ENCODE peak calls at places on chromosomes 4 and X, in seven cellular contexts. One of them, this sample, is unnamed.

GRCh38 chrX:110847334-110847733 is 51.7 kb upstream of the CHRDL1 start:
- DNase-seq in left cardiac atrium: no peak
- DNase-seq in naive B cell: peak; percentile 29
- DNase-seq in activated CD8-positive, alpha-beta memory T cell treated with anti-CD3 and anti-CD28 coated beads for 48 hours: no peak
- DNase-seq in amygdala: no peak
- DNase-seq in non-pigmented ciliary epithelial cell: peak; percentile 24
- DNase-seq in NCI-H1092 treated with DMSO at 0.1 percent for 48 hours: peak; percentile 75
- DNase-seq in this sample: peak; percentile 19

GRCh38 chrX:139890991-139891700 is 41.7 kb downstream of the ATP11C start:
- DNase-seq in left cardiac atrium: no peak
- DNase-seq in naive B cell: no peak
- DNase-seq in activated CD8-positive, alpha-beta memory T cell treated with anti-CD3 and anti-CD28 coated beads for 48 hours: no peak
- DNase-seq in amygdala: no peak
- DNase-seq in non-pigmented ciliary epithelial cell: no peak
- DNase-seq in NCI-H1092 treated with DMSO at 0.1 percent for 48 hours: no peak
- DNase-seq in this sample: no peak

GRCh38 chr4:105350859-105351494 is 122.9 kb downstream of the PPA2 start:
- DNase-seq in left cardiac atrium: no peak
- DNase-seq in naive B cell: no peak
- DNase-seq in activated CD8-positive, alpha-beta memory T cell treated with anti-CD3 and anti-CD28 coated beads for 48 hours: no peak
- DNase-seq in amygdala: no peak
- DNase-seq in non-pigmented ciliary epithelial cell: peak; percentile 18
- DNase-seq in NCI-H1092 treated with DMSO at 0.1 percent for 48 hours: no peak
- DNase-seq in this sample: no peak

GRCh38 chrX:41027388-41027787 is 57.9 kb upstream of the USP9X start:
- DNase-seq in left cardiac atrium: no peak
- DNase-seq in naive B cell: no peak
- DNase-seq in activated CD8-positive, alpha-beta memory T cell treated with anti-CD3 and anti-CD28 coated beads for 48 hours: no peak
- DNase-seq in amygdala: no peak
- DNase-seq in non-pigmented ciliary epithelial cell: no peak
- DNase-seq in NCI-H1092 treated with DMSO at 0.1 percent for 48 hours: no peak
- DNase-seq in this sample: no peak

GRCh38 chrX:40146471-40147398 is 49.0 kb upstream of the BCOR start:
- DNase-seq in left cardiac atrium: no peak
- DNase-seq in naive B cell: peak; percentile 58
- DNase-seq in activated CD8-positive, alpha-beta memory T cell treated with anti-CD3 and anti-CD28 coated beads for 48 hours: no peak
- DNase-seq in amygdala: no peak
- DNase-seq in non-pigmented ciliary epithelial cell: no peak
- DNase-seq in NCI-H1092 treated with DMSO at 0.1 percent for 48 hours: peak; percentile 64
- DNase-seq in this sample: no peak

GRCh38 chr4:21514022-21514421 is 434.6 kb downstream of the KCNIP4 start:
- DNase-seq in left cardiac atrium: no peak
- DNase-seq in naive B cell: no peak
- DNase-seq in activated CD8-positive, alpha-beta memory T cell treated with anti-CD3 and anti-CD28 coated beads for 48 hours: no peak
- DNase-seq in amygdala: no peak
- DNase-seq in non-pigmented ciliary epithelial cell: no peak
- DNase-seq in NCI-H1092 treated with DMSO at 0.1 percent for 48 hours: no peak
- DNase-seq in this sample: no peak

GRCh38 chr4:25908491-25908901 is 5.5 kb upstream of the SMIM20 start:
- DNase-seq in left cardiac atrium: no peak
- DNase-seq in naive B cell: no peak
- DNase-seq in activated CD8-positive, alpha-beta memory T cell treated with anti-CD3 and anti-CD28 coated beads for 48 hours: no peak
- DNase-seq in amygdala: no peak
- DNase-seq in non-pigmented ciliary epithelial cell: peak; percentile 93
- DNase-seq in NCI-H1092 treated with DMSO at 0.1 percent for 48 hours: no peak
- DNase-seq in this sample: no peak

GRCh38 chr4:39472396-39472795 is 13.5 kb downstream of the LIAS start:
- DNase-seq in left cardiac atrium: no peak
- DNase-seq in naive B cell: no peak
- DNase-seq in activated CD8-positive, alpha-beta memory T cell treated with anti-CD3 and anti-CD28 coated beads for 48 hours: no peak
- DNase-seq in amygdala: no peak
- DNase-seq in non-pigmented ciliary epithelial cell: no peak
- DNase-seq in NCI-H1092 treated with DMSO at 0.1 percent for 48 hours: no peak
- DNase-seq in this sample: no peak

GRCh38 chr4:40264995-40265909 is 68.4 kb downstream of the RHOH start:
- DNase-seq in left cardiac atrium: no peak
- DNase-seq in naive B cell: no peak
- DNase-seq in activated CD8-positive, alpha-beta memory T cell treated with anti-CD3 and anti-CD28 coated beads for 48 hours: no peak
- DNase-seq in amygdala: no peak
- DNase-seq in non-pigmented ciliary epithelial cell: no peak
- DNase-seq in NCI-H1092 treated with DMSO at 0.1 percent for 48 hours: no peak
- DNase-seq in this sample: peak; percentile 54

GRCh38 chr4:147987252-147987651 is 255.4 kb downstream of the ARHGAP10 start:
- DNase-seq in left cardiac atrium: no peak
- DNase-seq in naive B cell: no peak
- DNase-seq in activated CD8-positive, alpha-beta memory T cell treated with anti-CD3 and anti-CD28 coated beads for 48 hours: no peak
- DNase-seq in amygdala: no peak
- DNase-seq in non-pigmented ciliary epithelial cell: no peak
- DNase-seq in NCI-H1092 treated with DMSO at 0.1 percent for 48 hours: no peak
- DNase-seq in this sample: no peak

GRCh38 chr4:40492747-40493146 is 136.9 kb downstream of the RBM47 start:
- DNase-seq in left cardiac atrium: no peak
- DNase-seq in naive B cell: no peak
- DNase-seq in activated CD8-positive, alpha-beta memory T cell treated with anti-CD3 and anti-CD28 coated beads for 48 hours: no peak
- DNase-seq in amygdala: no peak
- DNase-seq in non-pigmented ciliary epithelial cell: no peak
- DNase-seq in NCI-H1092 treated with DMSO at 0.1 percent for 48 hours: no peak
- DNase-seq in this sample: no peak

GRCh38 chrX:31851761-31852160 is 779.9 kb upstream of the FTHL17 start:
- DNase-seq in left cardiac atrium: no peak
- DNase-seq in naive B cell: no peak
- DNase-seq in activated CD8-positive, alpha-beta memory T cell treated with anti-CD3 and anti-CD28 coated beads for 48 hours: no peak
- DNase-seq in amygdala: no peak
- DNase-seq in non-pigmented ciliary epithelial cell: no peak
- DNase-seq in NCI-H1092 treated with DMSO at 0.1 percent for 48 hours: no peak
- DNase-seq in this sample: no peak

GRCh38 chr4:16289872-16290554 is 63.7 kb upstream of the TAPT1 start:
- DNase-seq in left cardiac atrium: no peak
- DNase-seq in naive B cell: peak; percentile 3
- DNase-seq in activated CD8-positive, alpha-beta memory T cell treated with anti-CD3 and anti-CD28 coated beads for 48 hours: no peak
- DNase-seq in amygdala: no peak
- DNase-seq in non-pigmented ciliary epithelial cell: peak; percentile 3
- DNase-seq in NCI-H1092 treated with DMSO at 0.1 percent for 48 hours: peak; percentile 21
- DNase-seq in this sample: no peak

GRCh38 chr4:40190465-40190864 is 6.4 kb upstream of the RHOH start:
- DNase-seq in left cardiac atrium: no peak
- DNase-seq in naive B cell: no peak
- DNase-seq in activated CD8-positive, alpha-beta memory T cell treated with anti-CD3 and anti-CD28 coated beads for 48 hours: no peak
- DNase-seq in amygdala: no peak
- DNase-seq in non-pigmented ciliary epithelial cell: no peak
- DNase-seq in NCI-H1092 treated with DMSO at 0.1 percent for 48 hours: peak; percentile 66
- DNase-seq in this sample: no peak

GRCh38 chr4:8229341-8229975 is 30.4 kb downstream of the SH3TC1 start:
- DNase-seq in left cardiac atrium: no peak
- DNase-seq in naive B cell: no peak
- DNase-seq in activated CD8-positive, alpha-beta memory T cell treated with anti-CD3 and anti-CD28 coated beads for 48 hours: no peak
- DNase-seq in amygdala: no peak
- DNase-seq in non-pigmented ciliary epithelial cell: no peak
- DNase-seq in NCI-H1092 treated with DMSO at 0.1 percent for 48 hours: no peak
- DNase-seq in this sample: no peak

GRCh38 chr4:138939960-138940359 is 75.6 kb upstream of the NOCT start:
- DNase-seq in left cardiac atrium: no peak
- DNase-seq in naive B cell: no peak
- DNase-seq in activated CD8-positive, alpha-beta memory T cell treated with anti-CD3 and anti-CD28 coated beads for 48 hours: no peak
- DNase-seq in amygdala: no peak
- DNase-seq in non-pigmented ciliary epithelial cell: no peak
- DNase-seq in NCI-H1092 treated with DMSO at 0.1 percent for 48 hours: no peak
- DNase-seq in this sample: no peak

GRCh38 chr4:165604181-165604580 is 225.4 kb downstream of the CPE start:
- DNase-seq in left cardiac atrium: no peak
- DNase-seq in naive B cell: no peak
- DNase-seq in activated CD8-positive, alpha-beta memory T cell treated with anti-CD3 and anti-CD28 coated beads for 48 hours: no peak
- DNase-seq in amygdala: no peak
- DNase-seq in non-pigmented ciliary epithelial cell: no peak
- DNase-seq in NCI-H1092 treated with DMSO at 0.1 percent for 48 hours: peak; percentile 32
- DNase-seq in this sample: no peak

GRCh38 chrX:130974323-130974722 is 71.3 kb upstream of the ENOX2 start:
- DNase-seq in left cardiac atrium: no peak
- DNase-seq in naive B cell: no peak
- DNase-seq in activated CD8-positive, alpha-beta memory T cell treated with anti-CD3 and anti-CD28 coated beads for 48 hours: no peak
- DNase-seq in amygdala: no peak
- DNase-seq in non-pigmented ciliary epithelial cell: peak; percentile 27
- DNase-seq in NCI-H1092 treated with DMSO at 0.1 percent for 48 hours: no peak
- DNase-seq in this sample: no peak

GRCh38 chr4:16583764-16584163 is 314.7 kb downstream of the LDB2 start:
- DNase-seq in left cardiac atrium: no peak
- DNase-seq in naive B cell: no peak
- DNase-seq in activated CD8-positive, alpha-beta memory T cell treated with anti-CD3 and anti-CD28 coated beads for 48 hours: no peak
- DNase-seq in amygdala: no peak
- DNase-seq in non-pigmented ciliary epithelial cell: peak; percentile 36
- DNase-seq in NCI-H1092 treated with DMSO at 0.1 percent for 48 hours: no peak
- DNase-seq in this sample: no peak

GRCh38 chr4:87657525-87657924 is 7.4 kb downstream of the DMP1 start:
- DNase-seq in left cardiac atrium: no peak
- DNase-seq in naive B cell: no peak
- DNase-seq in activated CD8-positive, alpha-beta memory T cell treated with anti-CD3 and anti-CD28 coated beads for 48 hours: no peak
- DNase-seq in amygdala: no peak
- DNase-seq in non-pigmented ciliary epithelial cell: peak; percentile 41
- DNase-seq in NCI-H1092 treated with DMSO at 0.1 percent for 48 hours: no peak
- DNase-seq in this sample: no peak

GRCh38 chr4:48706741-48707140 is 73.3 kb downstream of the FRYL start:
- DNase-seq in left cardiac atrium: no peak
- DNase-seq in naive B cell: no peak
- DNase-seq in activated CD8-positive, alpha-beta memory T cell treated with anti-CD3 and anti-CD28 coated beads for 48 hours: no peak
- DNase-seq in amygdala: no peak
- DNase-seq in non-pigmented ciliary epithelial cell: no peak
- DNase-seq in NCI-H1092 treated with DMSO at 0.1 percent for 48 hours: no peak
- DNase-seq in this sample: no peak

GRCh38 chrX:135327299-135327698 is 18.0 kb downstream of the ETDC start:
- DNase-seq in left cardiac atrium: no peak
- DNase-seq in naive B cell: no peak
- DNase-seq in activated CD8-positive, alpha-beta memory T cell treated with anti-CD3 and anti-CD28 coated beads for 48 hours: no peak
- DNase-seq in amygdala: no peak
- DNase-seq in non-pigmented ciliary epithelial cell: peak; percentile 73
- DNase-seq in NCI-H1092 treated with DMSO at 0.1 percent for 48 hours: no peak
- DNase-seq in this sample: no peak

GRCh38 chr4:169253087-169253675 is 17.6 kb downstream of the SH3RF1 start:
- DNase-seq in left cardiac atrium: no peak
- DNase-seq in naive B cell: no peak
- DNase-seq in activated CD8-positive, alpha-beta memory T cell treated with anti-CD3 and anti-CD28 coated beads for 48 hours: no peak
- DNase-seq in amygdala: no peak
- DNase-seq in non-pigmented ciliary epithelial cell: no peak
- DNase-seq in NCI-H1092 treated with DMSO at 0.1 percent for 48 hours: no peak
- DNase-seq in this sample: no peak

GRCh38 chr4:86892639-86892965 is 380 bp upstream of the C4orf36 start:
- DNase-seq in left cardiac atrium: no peak
- DNase-seq in naive B cell: no peak
- DNase-seq in activated CD8-positive, alpha-beta memory T cell treated with anti-CD3 and anti-CD28 coated beads for 48 hours: no peak
- DNase-seq in amygdala: no peak
- DNase-seq in non-pigmented ciliary epithelial cell: no peak
- DNase-seq in NCI-H1092 treated with DMSO at 0.1 percent for 48 hours: no peak
- DNase-seq in this sample: peak; percentile 54

GRCh38 chrX:39877919-39878318 is 219.8 kb downstream of the BCOR start:
- DNase-seq in left cardiac atrium: no peak
- DNase-seq in naive B cell: no peak
- DNase-seq in activated CD8-positive, alpha-beta memory T cell treated with anti-CD3 and anti-CD28 coated beads for 48 hours: no peak
- DNase-seq in amygdala: no peak
- DNase-seq in non-pigmented ciliary epithelial cell: no peak
- DNase-seq in NCI-H1092 treated with DMSO at 0.1 percent for 48 hours: no peak
- DNase-seq in this sample: no peak

GRCh38 chrX:106247162-106247561 is 79.1 kb downstream of the PWWP3B start:
- DNase-seq in left cardiac atrium: no peak
- DNase-seq in naive B cell: no peak
- DNase-seq in activated CD8-positive, alpha-beta memory T cell treated with anti-CD3 and anti-CD28 coated beads for 48 hours: no peak
- DNase-seq in amygdala: no peak
- DNase-seq in non-pigmented ciliary epithelial cell: no peak
- DNase-seq in NCI-H1092 treated with DMSO at 0.1 percent for 48 hours: no peak
- DNase-seq in this sample: no peak

GRCh38 chr4:38275331-38275821 is 315.2 kb downstream of the PTTG2 start:
- DNase-seq in left cardiac atrium: no peak
- DNase-seq in naive B cell: no peak
- DNase-seq in activated CD8-positive, alpha-beta memory T cell treated with anti-CD3 and anti-CD28 coated beads for 48 hours: no peak
- DNase-seq in amygdala: no peak
- DNase-seq in non-pigmented ciliary epithelial cell: no peak
- DNase-seq in NCI-H1092 treated with DMSO at 0.1 percent for 48 hours: no peak
- DNase-seq in this sample: no peak

GRCh38 chrX:65695849-65696248 is 28.4 kb downstream of the MSN start:
- DNase-seq in left cardiac atrium: no peak
- DNase-seq in naive B cell: no peak
- DNase-seq in activated CD8-positive, alpha-beta memory T cell treated with anti-CD3 and anti-CD28 coated beads for 48 hours: no peak
- DNase-seq in amygdala: no peak
- DNase-seq in non-pigmented ciliary epithelial cell: no peak
- DNase-seq in NCI-H1092 treated with DMSO at 0.1 percent for 48 hours: no peak
- DNase-seq in this sample: no peak

GRCh38 chr4:55312491-55313101 is 33.4 kb upstream of the SRD5A3 start:
- DNase-seq in left cardiac atrium: peak; percentile 32
- DNase-seq in naive B cell: no peak
- DNase-seq in activated CD8-positive, alpha-beta memory T cell treated with anti-CD3 and anti-CD28 coated beads for 48 hours: no peak
- DNase-seq in amygdala: no peak
- DNase-seq in non-pigmented ciliary epithelial cell: no peak
- DNase-seq in NCI-H1092 treated with DMSO at 0.1 percent for 48 hours: peak; percentile 1
- DNase-seq in this sample: no peak

GRCh38 chrX:139832728-139833309 is 100.0 kb downstream of the ATP11C start:
- DNase-seq in left cardiac atrium: no peak
- DNase-seq in naive B cell: no peak
- DNase-seq in activated CD8-positive, alpha-beta memory T cell treated with anti-CD3 and anti-CD28 coated beads for 48 hours: no peak
- DNase-seq in amygdala: no peak
- DNase-seq in non-pigmented ciliary epithelial cell: no peak
- DNase-seq in NCI-H1092 treated with DMSO at 0.1 percent for 48 hours: no peak
- DNase-seq in this sample: no peak

GRCh38 chr4:3721627-3722026 is 44.6 kb upstream of the ADRA2C start:
- DNase-seq in left cardiac atrium: no peak
- DNase-seq in naive B cell: no peak
- DNase-seq in activated CD8-positive, alpha-beta memory T cell treated with anti-CD3 and anti-CD28 coated beads for 48 hours: no peak
- DNase-seq in amygdala: no peak
- DNase-seq in non-pigmented ciliary epithelial cell: no peak
- DNase-seq in NCI-H1092 treated with DMSO at 0.1 percent for 48 hours: no peak
- DNase-seq in this sample: no peak

GRCh38 chr4:89434364-89434988 is 126.9 kb upstream of the GPRIN3 start:
- DNase-seq in left cardiac atrium: no peak
- DNase-seq in naive B cell: peak; percentile 8
- DNase-seq in activated CD8-positive, alpha-beta memory T cell treated with anti-CD3 and anti-CD28 coated beads for 48 hours: no peak
- DNase-seq in amygdala: no peak
- DNase-seq in non-pigmented ciliary epithelial cell: no peak
- DNase-seq in NCI-H1092 treated with DMSO at 0.1 percent for 48 hours: peak; percentile 74
- DNase-seq in this sample: peak; percentile 66

GRCh38 chr4:150999091-150999490 is 16.0 kb downstream of the LRBA start:
- DNase-seq in left cardiac atrium: no peak
- DNase-seq in naive B cell: peak; percentile 34
- DNase-seq in activated CD8-positive, alpha-beta memory T cell treated with anti-CD3 and anti-CD28 coated beads for 48 hours: no peak
- DNase-seq in amygdala: no peak
- DNase-seq in non-pigmented ciliary epithelial cell: no peak
- DNase-seq in NCI-H1092 treated with DMSO at 0.1 percent for 48 hours: no peak
- DNase-seq in this sample: no peak

GRCh38 chr4:146550161-146550560 is 28.4 kb upstream of the SLC10A7 start:
- DNase-seq in left cardiac atrium: no peak
- DNase-seq in naive B cell: no peak
- DNase-seq in activated CD8-positive, alpha-beta memory T cell treated with anti-CD3 and anti-CD28 coated beads for 48 hours: no peak
- DNase-seq in amygdala: no peak
- DNase-seq in non-pigmented ciliary epithelial cell: no peak
- DNase-seq in NCI-H1092 treated with DMSO at 0.1 percent for 48 hours: no peak
- DNase-seq in this sample: no peak

This sample was measured in NCI-H1417 treated with DMSO at 0.1 percent for 48 hours.